ENCODE peak calls at places on chromosomes 6 and 20, in seven cellular contexts. O, M, W, H, S, K and J are unnamed samples.
A peak's percentile ranks its signal among the peaks of the same experiment; 100 is the strongest.

GRCh38 chr6:132961610-132962009 is 147.2 kb downstream of the RPS12 start:
- DNase-seq in S (no peak), W (peak; percentile 21), H (peak; percentile 11), K (peak; percentile 10), O (no peak), M (no peak), J (no peak)

GRCh38 chr20:63706027-63706695 is 1.6 kb downstream of the ARFRP1 start:
- DNase-seq in M (no peak), S (no peak), W (no peak), O (no peak), K (no peak), H (peak; percentile 3), J (peak; percentile 6)

GRCh38 chr20:33323236-33323635 is 40.2 kb downstream of the BPIFB1 start:
- DNase-seq in H (no peak), O (no peak), S (no peak), W (no peak), M (no peak), K (no peak), J (no peak)

GRCh38 chr20:37202267-37202943 is 23.1 kb upstream of the MROH8 start:
- DNase-seq in S (peak; percentile 35), H (peak; percentile 53), K (peak; percentile 81), M (peak; percentile 10), W (peak; percentile 36), O (no peak), J (peak; percentile 51)

GRCh38 chr6:37503486-37503980 is 3.8 kb upstream of the CCDC167 start:
- DNase-seq in O (no peak), K (no peak), W (no peak), S (no peak), H (no peak), M (no peak), J (no peak)

GRCh38 chr6:117739869-117740268 is 64.6 kb downstream of the NUS1 start:
- DNase-seq in S (no peak), H (no peak), O (no peak), M (no peak), W (peak; percentile 16), K (no peak), J (no peak)

GRCh38 chr20:60038400-60038799 is 80.2 kb downstream of the CDH26 start:
- DNase-seq in M (no peak), K (no peak), W (no peak), S (no peak), O (no peak), H (no peak), J (no peak)

GRCh38 chr6:41353333-41353732 is 17.9 kb downstream of the NCR2 start:
- DNase-seq in H (no peak), W (no peak), M (no peak), S (no peak), O (no peak), K (no peak), J (no peak)

GRCh38 chr6:134079406-134079921 is 27.0 kb upstream of the SLC2A12 start:
- DNase-seq in H (no peak), O (no peak), M (no peak), S (no peak), W (no peak), K (no peak), J (no peak)

GRCh38 chr6:32178547-32179440 is 589 bp downstream of the RNF5 start:
- DNase-seq in W (no peak), H (peak; percentile 37), M (no peak), O (no peak), K (no peak), S (no peak), J (no peak)

GRCh38 chr6:89886378-89887120 is 7.7 kb upstream of the GJA10 start:
- DNase-seq in K (no peak), H (no peak), S (no peak), M (no peak), W (no peak), O (no peak), J (no peak)

GRCh38 chr6:166601956-166602355 is 15.5 kb upstream of the RAMACL start:
- DNase-seq in O (no peak), H (no peak), K (no peak), W (no peak), S (no peak), M (no peak), J (no peak)

GRCh38 chr6:138087549-138087948 is 19.7 kb downstream of the PERP start:
- DNase-seq in S (peak; percentile 72), M (no peak), O (no peak), K (peak; percentile 31), W (no peak), H (no peak), J (no peak)

GRCh38 chr6:83509416-83509815 is 2.9 kb upstream of the PRSS35 start:
- DNase-seq in M (no peak), W (no peak), O (no peak), H (no peak), S (no peak), K (no peak), J (no peak)

GRCh38 chr6:51559059-51559458 is 528.4 kb downstream of the PKHD1 start:
- DNase-seq in M (no peak), K (peak; percentile 18), O (no peak), H (no peak), S (no peak), W (no peak), J (no peak)

GRCh38 chr20:49170714-49171113 is 17.4 kb downstream of the STAU1 start:
- DNase-seq in S (no peak), M (no peak), O (no peak), K (no peak), H (no peak), W (no peak), J (no peak)

GRCh38 chr6:82842721-82843120 is 222.9 kb downstream of the UBE3D start:
- DNase-seq in K (no peak), S (no peak), W (no peak), M (no peak), H (no peak), O (no peak), J (no peak)

GRCh38 chr20:50027611-50028105 is 44.9 kb downstream of the SNAI1 start:
- DNase-seq in O (no peak), S (no peak), H (no peak), W (no peak), M (no peak), K (no peak), J (no peak)

GRCh38 chr20:35084998-35085397 is 7.6 kb downstream of the TRPC4AP start:
- DNase-seq in O (no peak), M (no peak), H (no peak), W (no peak), K (no peak), S (no peak), J (no peak)

DNA sequence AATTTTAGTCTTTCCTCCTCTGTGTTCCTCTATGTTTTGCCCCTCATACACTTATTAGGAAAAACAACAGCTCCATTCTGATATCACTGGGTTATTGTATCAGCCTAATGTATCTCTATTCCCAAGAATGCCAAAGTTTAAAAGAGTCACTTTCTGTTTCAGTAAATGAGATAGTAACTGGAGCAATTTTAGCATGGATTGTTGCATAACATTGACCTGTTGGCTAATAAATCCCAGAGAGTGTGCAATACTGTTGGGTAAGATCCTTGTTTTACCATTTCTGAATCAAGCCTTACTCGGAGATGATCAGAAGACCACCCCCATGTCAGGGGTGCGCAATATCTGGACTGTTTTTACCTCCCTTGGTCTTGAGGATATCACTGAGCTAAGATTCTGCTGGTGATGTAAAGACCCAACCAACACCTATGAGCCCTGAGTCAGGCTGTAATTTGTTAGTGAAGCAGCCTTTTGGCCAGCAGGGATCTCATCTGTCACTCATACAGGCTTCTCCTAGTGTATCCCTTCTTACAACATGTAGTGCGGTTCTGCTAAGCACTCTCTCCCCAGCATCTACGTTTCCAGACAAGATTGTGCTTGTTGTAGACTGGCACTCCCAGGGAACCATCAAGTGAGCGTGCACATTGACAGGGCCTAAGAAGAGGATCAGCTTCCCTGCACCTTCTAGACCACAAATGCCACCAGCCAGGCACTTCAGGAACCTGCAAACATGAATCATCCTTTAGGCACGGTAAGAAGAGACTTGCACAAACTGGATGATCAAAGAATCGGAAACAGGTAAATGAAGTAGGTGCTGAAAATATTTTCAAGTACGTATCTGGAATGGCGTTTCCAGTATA is 11.5 kb upstream of the IPCEF1 start:
- DNase-seq in M (no peak), K (no peak), S (no peak), O (no peak), W (no peak), H (no peak), J (no peak)
- TF ChIP-seq SP1 in M (no peak), K (no peak), S (no peak), O (no peak), W (no peak), H (no peak), J (no peak)

DNA sequence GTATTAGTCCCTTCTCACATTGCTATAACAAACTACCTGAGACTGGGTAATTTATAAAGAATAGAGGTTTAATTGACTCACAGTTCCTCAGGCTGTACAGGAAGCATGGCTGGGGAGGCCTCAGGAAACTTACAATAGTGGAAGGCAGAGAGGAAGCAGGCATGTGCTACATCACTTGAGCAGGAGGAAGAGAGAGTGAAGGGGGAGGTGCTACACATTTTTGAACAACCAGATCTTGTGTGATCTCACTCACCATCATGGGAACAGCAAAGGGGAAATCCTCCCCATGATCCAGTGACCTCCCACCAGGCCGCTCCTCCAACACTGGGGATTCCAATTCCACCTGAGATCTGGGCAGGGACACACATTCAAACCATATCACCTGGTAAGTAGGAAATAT is 630.6 kb downstream of the QKI start:
- DNase-seq in K (no peak), O (no peak), M (no peak), W (no peak), H (no peak), S (no peak), J (no peak)
- TF ChIP-seq SP1 in K (no peak), O (no peak), M (no peak), W (no peak), H (no peak), S (no peak), J (no peak)

DNA sequence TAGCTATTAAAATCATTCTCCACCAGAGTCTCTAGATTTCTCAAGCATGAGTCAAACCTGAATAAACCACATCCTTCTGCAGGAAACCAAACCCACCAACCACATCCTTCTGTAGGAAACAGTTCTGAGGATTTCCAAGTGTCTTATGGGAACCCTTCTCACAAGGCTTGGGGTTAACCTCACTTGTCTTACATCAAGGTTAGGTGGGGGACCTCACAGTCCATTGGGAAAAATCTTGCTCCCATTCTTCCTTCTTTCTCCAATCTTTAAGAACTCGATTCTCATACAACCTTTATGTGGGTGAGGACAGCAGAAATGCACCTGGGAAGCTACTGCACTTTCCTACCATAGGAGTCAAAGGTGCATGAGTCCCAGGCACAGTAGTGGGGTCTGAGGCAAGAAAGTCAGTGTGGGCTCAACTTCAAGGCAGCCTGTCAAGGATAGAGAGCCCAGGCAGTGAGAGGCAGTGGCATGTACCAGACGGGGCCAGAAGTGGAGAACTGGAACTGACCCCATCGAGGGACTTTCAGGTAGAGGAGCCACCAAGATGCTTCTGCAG is 114.5 kb downstream of the SLC22A3 start:
- DNase-seq in S (no peak), M (no peak), H (no peak), O (peak; percentile 69), K (no peak), W (no peak), J (no peak)
- TF ChIP-seq SP1 in S (no peak), M (no peak), H (no peak), O (no peak), K (no peak), W (no peak), J (no peak)

DNA sequence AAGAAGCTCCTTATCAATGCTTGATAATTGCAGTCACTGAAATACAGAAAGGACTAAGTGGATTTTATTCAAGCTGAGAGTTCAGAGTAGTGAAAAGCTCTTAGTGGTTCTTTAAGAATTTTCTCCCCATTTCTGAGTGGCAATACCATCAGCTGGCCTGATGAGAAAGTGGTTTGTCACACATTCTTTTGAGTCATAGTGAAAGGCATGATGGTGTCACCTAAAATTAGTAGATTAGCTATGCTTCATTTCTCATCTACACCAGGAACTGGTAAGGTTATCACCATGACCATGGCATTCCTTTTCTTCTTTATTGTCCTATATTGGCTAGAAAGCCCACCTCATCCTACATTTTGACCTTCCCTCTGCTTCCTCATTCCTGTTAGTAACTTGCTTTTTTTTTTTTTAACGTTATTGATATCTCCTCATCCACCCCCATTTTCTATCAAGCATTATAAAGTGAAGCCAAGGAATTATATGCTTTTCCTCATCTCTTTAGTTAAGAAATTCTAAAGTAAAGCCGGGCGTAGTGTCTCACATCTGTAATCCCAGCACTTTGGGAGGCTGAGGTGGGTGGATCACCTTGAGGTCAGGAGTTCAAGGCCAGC is 67.4 kb upstream of the LOC128125822 start:
- DNase-seq in H (no peak), K (no peak), W (no peak), M (no peak), O (peak; percentile 89), S (peak; percentile 34), J (no peak)
- TF ChIP-seq SP1 in H (no peak), K (no peak), W (no peak), M (no peak), O (peak; percentile 60), S (peak; percentile 66), J (no peak)